ENCODE peak calls at places on chromosome 1, in six cellular contexts. M is pons; C is GM03348; T is naive thymus-derived CD8-positive, alpha-beta T cell; I is GM20000; Y is SHP77. D is an unnamed sample.
A peak's percentile ranks its signal among the peaks of the same experiment; 100 is the strongest.

GRCh38 chr1:71706030-71706671 is 576.2 kb downstream of the NEGR1 start:
- DNase-seq in T (no peak), M (no peak), C (no peak), I (no peak), Y (no peak), D (no peak)

GRCh38 chr1:151312439-151313225 is 14.6 kb downstream of the PI4KB start:
- DNase-seq in C (no peak), I (no peak), T (no peak), Y (no peak), M (no peak), D (no peak)

GRCh38 chr1:107842241-107842640 is 122.7 kb downstream of the VAV3 start:
- DNase-seq in I (no peak), Y (no peak), T (no peak), M (no peak), C (no peak), D (no peak)

GRCh38 chr1:204730826-204731459 is 45.4 kb upstream of the LRRN2 start:
- DNase-seq in I (no peak), C (no peak), M (no peak), Y (no peak), T (no peak), D (no peak)

GRCh38 chr1:21652101-21652936 is 16.8 kb downstream of the RAP1GAP start:
- DNase-seq in Y (no peak), T (no peak), I (no peak), C (no peak), M (peak; percentile 45), D (no peak)

GRCh38 chr1:177700856-177701255 is 269.0 kb downstream of the SEC16B start:
- DNase-seq in C (no peak), Y (no peak), I (no peak), M (no peak), T (no peak), D (no peak)

GRCh38 chr1:206508956-206509355 is 1.6 kb downstream of the RASSF5 start:
- DNase-seq in C (peak; percentile 64), T (no peak), M (no peak), I (no peak), Y (no peak), D (no peak)

GRCh38 chr1:82269466-82269865 is 468.7 kb downstream of the ADGRL2 start:
- DNase-seq in M (no peak), Y (no peak), C (peak; percentile 2), I (no peak), T (no peak), D (no peak)

GRCh38 chr1:215566556-215567490 is at the start of gene KCTD3:
- DNase-seq in I (no peak), C (peak; percentile 92), Y (peak; percentile 69), M (peak; percentile 71), T (no peak), D (peak; percentile 49)

GRCh38 chr1:29335573-29335972 is 99.3 kb downstream of the PTPRU start:
- DNase-seq in Y (no peak), T (no peak), C (no peak), I (no peak), M (no peak), D (no peak)

GRCh38 chr1:53481456-53481855 is 22.3 kb downstream of the DMRTB1 start:
- DNase-seq in M (no peak), Y (no peak), C (no peak), I (no peak), T (no peak), D (no peak)

GRCh38 chr1:20322825-20323612 is 32.3 kb downstream of the VWA5B1 start:
- DNase-seq in C (no peak), M (no peak), Y (no peak), I (no peak), T (no peak), D (no peak)

GRCh38 chr1:1799716-1800115 is 21.4 kb upstream of the NADK start:
- DNase-seq in Y (no peak), C (no peak), T (no peak), M (no peak), I (peak; percentile 82), D (no peak)

GRCh38 chr1:200058341-200058740 is 30.8 kb downstream of the NR5A2 start:
- DNase-seq in Y (no peak), M (no peak), T (no peak), C (no peak), I (no peak), D (no peak)

GRCh38 chr1:1670866-1671265 is 12.1 kb upstream of the CDK11B start:
- DNase-seq in T (no peak), I (no peak), M (no peak), Y (no peak), C (no peak), D (no peak)

GRCh38 chr1:244920911-244921310 is 56.6 kb upstream of the HNRNPU start:
- DNase-seq in Y (peak; percentile 4), C (no peak), M (peak; percentile 36), I (peak; percentile 68), T (no peak), D (no peak)

GRCh38 chr1:162023547-162024501 is at the start of gene OLFML2B:
- DNase-seq in Y (peak; percentile 64), M (peak; percentile 56), T (peak; percentile 37), I (peak; percentile 62), C (peak; percentile 89), D (peak; percentile 33)

GRCh38 chr1:150970818-150971582 is 3.6 kb downstream of the CERS2 start:
- DNase-seq in Y (no peak), T (no peak), C (peak; percentile 84), I (no peak), M (peak; percentile 49), D (no peak)

GRCh38 chr1:8047686-8048522 is 21.8 kb upstream of the ERRFI1 start:
- DNase-seq in Y (peak; percentile 32), C (peak; percentile 57), I (no peak), T (no peak), M (no peak), D (no peak)

GRCh38 chr1:151384584-151384983 is 12.1 kb upstream of the SELENBP1 start:
- DNase-seq in I (no peak), Y (no peak), T (no peak), M (no peak), C (no peak), D (no peak)

GRCh38 chr1:17232759-17233661 is 15.9 kb upstream of the PADI3 start:
- DNase-seq in M (no peak), Y (no peak), I (no peak), C (peak; percentile 75), T (no peak), D (no peak)

GRCh38 chr1:78286686-78287085 is 204.1 kb upstream of the PTGFR start:
- DNase-seq in T (no peak), I (no peak), Y (no peak), M (no peak), C (no peak), D (no peak)

GRCh38 chr1:187892640-187893039 is 1063.9 kb downstream of the PLA2G4A start:
- DNase-seq in M (no peak), T (no peak), I (no peak), C (no peak), Y (no peak), D (no peak)

GRCh38 chr1:184576822-184577790 is 177.6 kb downstream of the EDEM3 start:
- DNase-seq in C (no peak), I (no peak), Y (no peak), M (no peak), T (no peak), D (no peak)

GRCh38 chr1:209625205-209625549 is 27.0 kb downstream of the LAMB3 start:
- DNase-seq in T (no peak), M (no peak), I (no peak), Y (no peak), C (no peak), D (no peak)

GRCh38 chr1:163162281-163162937 is 40.3 kb downstream of the RGS5 start:
- DNase-seq in T (no peak), Y (no peak), C (no peak), M (no peak), I (no peak), D (no peak)

GRCh38 chr1:206890690-206891089 is 6.6 kb upstream of the IL24 start:
- DNase-seq in C (no peak), T (no peak), Y (peak; percentile 20), M (no peak), I (no peak), D (no peak)

GRCh38 chr1:59986736-59987310 is 60.2 kb upstream of the CYP2J2 start:
- DNase-seq in C (no peak), T (no peak), I (no peak), M (peak; percentile 64), Y (no peak), D (no peak)

GRCh38 chr1:94736073-94736472 is 84.1 kb upstream of the SLC44A3 start:
- DNase-seq in M (no peak), C (no peak), Y (no peak), T (no peak), I (no peak), D (no peak)

GRCh38 chr1:39501666-39502065 is 10.2 kb downstream of the BMP8A start:
- DNase-seq in I (no peak), M (no peak), Y (no peak), C (no peak), T (no peak), D (no peak)

GRCh38 chr1:28195780-28196179 is 19.3 kb upstream of the PTAFR start:
- DNase-seq in Y (no peak), M (no peak), T (no peak), I (no peak), C (no peak), D (no peak)

GRCh38 chr1:101290119-101290921 is 53.5 kb downstream of the S1PR1 start:
- DNase-seq in T (no peak), I (no peak), M (no peak), Y (no peak), C (no peak), D (peak; percentile 47)

GRCh38 chr1:161913482-161914140 is 110.1 kb downstream of the OLFML2B start:
- DNase-seq in Y (no peak), I (no peak), M (no peak), C (no peak), T (no peak), D (no peak)

GRCh38 chr1:158396646-158397045 is 2.6 kb downstream of the OR10T2 start:
- DNase-seq in Y (no peak), I (no peak), M (no peak), T (no peak), C (no peak), D (no peak)

GRCh38 chr1:206779565-206780091 is 7.3 kb upstream of the IL10 start:
- DNase-seq in T (no peak), Y (no peak), M (no peak), C (no peak), I (no peak), D (no peak)

GRCh38 chr1:86259390-86259789 is 102.8 kb upstream of the COL24A1 start:
- DNase-seq in M (no peak), I (no peak), T (no peak), Y (no peak), C (no peak), D (no peak)

GRCh38 chr1:79441243-79441642 is 434.7 kb upstream of the ADGRL4 start:
- DNase-seq in Y (no peak), T (no peak), C (peak; percentile 5), I (no peak), M (no peak), D (no peak)

GRCh38 chr1:171610385-171610784 is 11.7 kb upstream of the MYOCOS start:
- DNase-seq in M (no peak), C (peak; percentile 19), T (no peak), I (no peak), Y (no peak), D (no peak)

GRCh38 chr1:186492531-186493291 is 31.8 kb upstream of the PDC start:
- DNase-seq in C (no peak), M (no peak), Y (no peak), T (no peak), I (no peak), D (no peak)